ENCODE peak calls at places on chromosomes 1 and 21, in eight cellular contexts. V is right cardiac atrium; R is CD8-positive, alpha-beta memory T cell; H is upper lobe of right lung; G is fibroblast of lung; P is epithelial cell of proximal tubule; A is IMR-90; U is neural progenitor cell. K is an unnamed sample.

GRCh38 chr1:109996476-109996875 is 11.9 kb downstream of the AHCYL1 start:
- DNase-seq in V (no peak), R (no peak), H (no peak), G (peak; percentile 68), P (no peak), A (peak; percentile 61), U (no peak), K (no peak)

GRCh38 chr1:187383366-187383765 is 554.6 kb downstream of the PLA2G4A start:
- DNase-seq in V (no peak), R (no peak), H (no peak), G (no peak), P (no peak), A (no peak), U (peak; percentile 30), K (no peak)

GRCh38 chr21:36554411-36555157 is 74.7 kb upstream of the CLDN14 start:
- DNase-seq in V (no peak), R (no peak), H (no peak), G (no peak), P (no peak), A (no peak), U (no peak), K (no peak)

GRCh38 chr1:165577707-165578106 is 33.9 kb downstream of the LRRC52 start:
- DNase-seq in V (no peak), R (no peak), H (no peak), G (no peak), P (no peak), A (no peak), U (no peak), K (no peak)

GRCh38 chr1:207805841-207806421 is 54.1 kb downstream of the CD46 start:
- DNase-seq in V (peak; percentile 90), R (no peak), H (no peak), G (peak; percentile 96), P (peak; percentile 67), A (peak; percentile 98), U (no peak), K (peak; percentile 97)

GRCh38 chr21:38400195-38400695 is 98.0 kb downstream of the ERG start:
- DNase-seq in V (no peak), R (no peak), H (no peak), G (no peak), P (no peak), A (no peak), U (peak; percentile 76), K (no peak)

GRCh38 chr21:36456714-36457399 is 23.1 kb downstream of the CLDN14 start:
- DNase-seq in V (no peak), R (no peak), H (no peak), G (peak; percentile 20), P (no peak), A (no peak), U (no peak), K (peak; percentile 33)

GRCh38 chr1:116911166-116911553 is 1.4 kb downstream of the PTGFRN start:
- DNase-seq in V (no peak), R (no peak), H (no peak), G (no peak), P (no peak), A (no peak), U (peak; percentile 26), K (no peak)

GRCh38 chr1:185526318-185527307 is 207.6 kb upstream of the HMCN1 start:
- DNase-seq in V (no peak), R (no peak), H (no peak), G (no peak), P (no peak), A (no peak), U (no peak), K (no peak)

GRCh38 chr1:246961939-246962373 is 30.2 kb upstream of the AHCTF1 start:
- DNase-seq in V (no peak), R (no peak), H (peak; percentile 72), G (no peak), P (no peak), A (no peak), U (no peak), K (no peak)

GRCh38 chr1:219542828-219543518 is 69.9 kb downstream of the ZC3H11B start:
- DNase-seq in V (no peak), R (no peak), H (no peak), G (peak; percentile 99), P (no peak), A (peak; percentile 61), U (no peak), K (peak; percentile 98)

GRCh38 chr1:84090447-84091244 is 53.4 kb upstream of the PRKACB start:
- DNase-seq in V (no peak), R (no peak), H (no peak), G (no peak), P (no peak), A (no peak), U (no peak), K (no peak)

GRCh38 chr1:176188604-176189003 is 18.5 kb downstream of the COP1 start:
- DNase-seq in V (no peak), R (no peak), H (no peak), G (no peak), P (no peak), A (no peak), U (peak; percentile 12), K (no peak)

GRCh38 chr1:229254910-229255541 is 15.9 kb upstream of the RAB4A start:
- DNase-seq in V (no peak), R (no peak), H (no peak), G (no peak), P (no peak), A (no peak), U (peak; percentile 46), K (peak; percentile 50)

GRCh38 chr1:168833801-168834224 is 104.8 kb upstream of the DPT start:
- DNase-seq in V (no peak), R (no peak), H (no peak), G (no peak), P (no peak), A (no peak), U (no peak), K (no peak)

GRCh38 chr1:168752171-168752570 is 23.2 kb upstream of the DPT start:
- DNase-seq in V (no peak), R (no peak), H (no peak), G (peak; percentile 50), P (no peak), A (no peak), U (no peak), K (peak; percentile 31)

GRCh38 chr1:81730881-81731280 is 69.9 kb upstream of the ADGRL2 start:
- DNase-seq in V (no peak), R (no peak), H (no peak), G (no peak), P (no peak), A (no peak), U (no peak), K (no peak)

GRCh38 chr1:229108598-229109201 is 162.2 kb upstream of the RAB4A start:
- DNase-seq in V (no peak), R (no peak), H (no peak), G (no peak), P (no peak), A (no peak), U (peak; percentile 36), K (peak; percentile 4)

GRCh38 chr1:19775831-19776230 is 23.9 kb downstream of the TMCO4 start:
- DNase-seq in V (no peak), R (no peak), H (no peak), G (no peak), P (no peak), A (no peak), U (no peak), K (no peak)

GRCh38 chr1:185934476-185935189 is 200.4 kb downstream of the HMCN1 start:
- DNase-seq in V (no peak), R (no peak), H (no peak), G (peak; percentile 51), P (peak; percentile 64), A (peak; percentile 79), U (no peak), K (peak; percentile 77)

GRCh38 chr1:54945393-54945936 is 35.0 kb upstream of the TMEM61 start:
- DNase-seq in V (no peak), R (no peak), H (peak; percentile 70), G (no peak), P (no peak), A (no peak), U (no peak), K (no peak)

GRCh38 chr1:208101661-208102431 is 142.3 kb downstream of the PLXNA2 start:
- DNase-seq in V (peak; percentile 74), R (no peak), H (no peak), G (peak; percentile 50), P (no peak), A (peak; percentile 36), U (peak; percentile 72), K (peak; percentile 83)

GRCh38 chr1:226148121-226148648 is 38.4 kb downstream of the ACBD3 start:
- DNase-seq in V (no peak), R (no peak), H (no peak), G (no peak), P (no peak), A (no peak), U (no peak), K (no peak)
- H3K4me3 ChIP-seq in V (no peak overlapping the region), R (no peak overlapping the region), H (no peak overlapping the region), G (no peak overlapping the region), P (no peak overlapping the region), A (no peak overlapping the region), U (no peak overlapping the region), K (no peak overlapping the region)

DNA sequence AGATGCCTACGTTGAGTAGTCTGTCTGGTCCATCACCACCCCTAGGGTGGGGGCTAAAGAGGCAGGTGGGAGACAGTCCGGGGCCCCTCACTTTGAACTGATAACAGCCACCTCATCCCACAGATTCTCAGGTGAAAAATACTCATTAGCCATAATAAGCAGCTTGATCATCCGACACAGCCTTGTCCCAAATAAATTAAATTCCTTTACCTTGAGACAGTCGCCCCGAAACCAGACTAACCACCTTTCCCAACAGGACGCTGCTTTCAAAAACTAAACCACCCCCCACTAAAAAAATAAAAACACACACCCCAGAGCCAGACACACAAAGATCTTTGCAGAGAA is 103.3 kb downstream of the CASZ1 start:
- DNase-seq in V (no peak), R (no peak), H (no peak), G (no peak), P (no peak), A (no peak), U (no peak), K (no peak)
- H3K4me3 ChIP-seq in V (peak overlapping the region; percentile 96), R (peak overlapping the region; percentile 59), H (peak overlapping the region; percentile 76), G (no peak overlapping the region), P (peak overlapping the region; percentile 68), A (no peak overlapping the region), U (peak overlapping the region; percentile 67), K (no peak overlapping the region)

GRCh38 chr21:31185663-31186062 is 147.4 kb upstream of the KRTAP19-8 start:
- DNase-seq in V (no peak), R (no peak), H (no peak), G (no peak), P (no peak), A (no peak), U (no peak), K (no peak)
- H3K4me3 ChIP-seq in V (no peak overlapping the region), R (peak overlapping the region; percentile 66), H (no peak overlapping the region), G (no peak overlapping the region), P (no peak overlapping the region), A (no peak overlapping the region), U (no peak overlapping the region), K (no peak overlapping the region)

DNA sequence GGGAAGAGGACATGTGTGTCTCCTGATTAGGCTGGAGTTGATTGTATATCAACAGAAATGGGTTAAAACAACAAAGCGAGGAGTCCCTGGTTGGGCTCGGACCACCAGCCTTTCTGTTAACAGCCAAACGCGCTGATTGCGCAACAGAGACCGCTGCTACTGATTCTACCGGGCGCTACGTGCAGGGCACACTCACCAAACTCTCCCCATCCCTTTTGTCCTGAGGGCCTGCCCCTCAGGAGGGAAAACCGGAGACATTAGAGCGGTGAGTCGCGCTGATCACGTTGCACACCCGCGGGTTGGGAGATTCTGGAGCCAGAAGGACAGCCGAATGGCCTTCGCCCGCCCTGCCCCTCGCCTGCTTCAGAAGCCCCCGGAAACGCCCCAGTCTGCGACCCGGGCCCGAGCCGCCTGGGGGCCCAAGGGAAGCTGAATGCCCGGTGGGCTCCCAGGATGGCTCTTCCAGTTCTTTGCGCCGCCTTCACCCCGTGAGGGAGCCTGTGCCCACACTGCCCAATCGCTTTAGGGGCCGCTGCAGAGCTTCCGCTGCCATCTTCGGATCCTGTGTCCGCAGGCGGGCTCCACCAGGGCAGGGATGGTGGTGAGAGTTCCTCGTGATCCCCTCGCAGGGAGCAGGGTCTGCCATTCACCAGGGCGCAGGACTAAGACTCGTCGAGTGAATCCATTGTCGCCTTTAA is 165.4 kb upstream of the NBPF11 start:
- DNase-seq in V (no peak), R (no peak), H (no peak), G (no peak), P (no peak), A (no peak), U (no peak), K (no peak)
- H3K4me3 ChIP-seq in V (peak overlapping the region; percentile 40), R (peak overlapping the region; percentile 70), H (peak overlapping the region; percentile 42), G (no peak overlapping the region), P (no peak overlapping the region), A (no peak overlapping the region), U (peak overlapping the region; percentile 33), K (no peak overlapping the region)